ENCODE peak calls at places on chromosomes 7 and 10, in five cellular contexts. M, N, G, E and Q are unnamed samples.

GRCh38 chr10:119981826-119982225 is 89.3 kb downstream of the SEC23IP start:
- DNase-seq in G (no peak), N (no peak), E (no peak), M (peak), Q (no peak)

GRCh38 chr10:73892314-73893080 is 18.1 kb upstream of the CAMK2G start:
- DNase-seq in G (no peak), E (no peak), N (peak), M (no peak), Q (no peak)

GRCh38 chr10:78893217-78893616 is 175.5 kb upstream of the ZMIZ1 start:
- DNase-seq in N (no peak), G (no peak), E (no peak), M (no peak), Q (no peak)

GRCh38 chr7:110397927-110398660 is 692.8 kb upstream of the LRRN3 start:
- DNase-seq in N (no peak), M (no peak), E (no peak), G (no peak), Q (no peak)

GRCh38 chr10:49595003-49595712 is 15.0 kb upstream of the SLC18A3 start:
- DNase-seq in M (no peak), G (no peak), N (no peak), E (no peak), Q (no peak)

GRCh38 chr10:98266647-98267046 is 1.3 kb downstream of the LOXL4 start:
- DNase-seq in N (no peak), E (no peak), G (no peak), M (no peak), Q (no peak)

GRCh38 chr10:47182934-47183725 is 116.9 kb upstream of the GDF10 start:
- DNase-seq in G (no peak), M (no peak), N (no peak), E (no peak), Q (no peak)

GRCh38 chr7:101173752-101174244 is 6.3 kb downstream of the NAT16 start:
- DNase-seq in E (peak), G (no peak), M (no peak), N (no peak), Q (peak)

GRCh38 chr10:14377591-14377990 is 46.9 kb upstream of the FRMD4A start:
- DNase-seq in G (no peak), E (no peak), N (no peak), M (no peak), Q (no peak)

GRCh38 chr10:1461016-1461415 is 276.3 kb downstream of the ADARB2 start:
- DNase-seq in E (no peak), G (no peak), M (no peak), N (no peak), Q (no peak)

GRCh38 chr7:567305-567883 is 47.7 kb upstream of the PDGFA start:
- DNase-seq in G (no peak), M (no peak), E (no peak), N (no peak), Q (no peak)

GRCh38 chr7:100509213-100509612 is 25.5 kb downstream of the NYAP1 start:
- DNase-seq in M (no peak), G (peak), E (no peak), N (peak), Q (no peak)

GRCh38 chr10:79239930-79240713 is 107.1 kb upstream of the PPIF start:
- DNase-seq in M (no peak), G (no peak), E (no peak), N (no peak), Q (no peak)

GRCh38 chr10:101903827-101904520 is 60.4 kb upstream of the KCNIP2 start:
- DNase-seq in M (no peak), G (no peak), N (no peak), E (peak), Q (no peak)

GRCh38 chr7:142463401-142463850 is 205.6 kb upstream of the PRSS58 start:
- DNase-seq in E (no peak), N (no peak), M (no peak), G (no peak), Q (no peak)

GRCh38 chr10:1952126-1953095 is 215.1 kb upstream of the ADARB2 start:
- DNase-seq in E (no peak), N (no peak), G (no peak), M (no peak), Q (no peak)

GRCh38 chr7:66557214-66558200 is 71.2 kb upstream of the KCTD7 start:
- DNase-seq in N (peak), E (peak), M (no peak), G (peak), Q (peak)

GRCh38 chr10:66586073-66586472 is 339.8 kb upstream of the LRRTM3 start:
- DNase-seq in G (no peak), M (no peak), N (no peak), E (no peak), Q (peak)

GRCh38 chr10:69885379-69886156 is 83.9 kb downstream of the COL13A1 start:
- DNase-seq in M (no peak), N (no peak), E (no peak), G (no peak), Q (no peak)

GRCh38 chr7:17651926-17652385 is 288.3 kb downstream of the SNX13 start:
- DNase-seq in N (peak), G (peak), E (no peak), M (no peak), Q (no peak)

GRCh38 chr10:84088626-84089025 is 50.7 kb upstream of the GHITM start:
- DNase-seq in G (no peak), N (peak), E (no peak), M (no peak), Q (no peak)

GRCh38 chr7:155540553-155540952 is 5.8 kb downstream of the CNPY1 start:
- DNase-seq in E (no peak), M (no peak), N (no peak), G (no peak), Q (no peak)

GRCh38 chr10:104326991-104327610 is 11.2 kb downstream of the ITPRIP start:
- DNase-seq in M (no peak), G (no peak), E (no peak), N (no peak), Q (no peak)

GRCh38 chr7:98553666-98554065 is 63.4 kb upstream of the NPTX2 start:
- DNase-seq in M (no peak), G (no peak), N (no peak), E (no peak), Q (no peak)

GRCh38 chr7:43164757-43165156 is 52.3 kb downstream of the HECW1 start:
- DNase-seq in G (no peak), N (peak), E (peak), M (no peak), Q (no peak)

GRCh38 chr7:37247881-37248280 is 200.8 kb downstream of the ELMO1 start:
- DNase-seq in N (peak), G (no peak), M (peak), E (no peak), Q (no peak)

GRCh38 chr10:62103857-62104256 is 164.8 kb downstream of the RTKN2 start:
- DNase-seq in M (no peak), E (no peak), G (no peak), N (no peak), Q (no peak)

GRCh38 chr10:132175907-132176581 is 10.7 kb upstream of the DPYSL4 start:
- DNase-seq in E (no peak), M (no peak), G (no peak), N (no peak), Q (no peak)

GRCh38 chr7:154913645-154914579 is 89.0 kb downstream of the PAXIP1 start:
- DNase-seq in M (peak), N (peak), E (peak), G (peak), Q (peak)

DNA sequence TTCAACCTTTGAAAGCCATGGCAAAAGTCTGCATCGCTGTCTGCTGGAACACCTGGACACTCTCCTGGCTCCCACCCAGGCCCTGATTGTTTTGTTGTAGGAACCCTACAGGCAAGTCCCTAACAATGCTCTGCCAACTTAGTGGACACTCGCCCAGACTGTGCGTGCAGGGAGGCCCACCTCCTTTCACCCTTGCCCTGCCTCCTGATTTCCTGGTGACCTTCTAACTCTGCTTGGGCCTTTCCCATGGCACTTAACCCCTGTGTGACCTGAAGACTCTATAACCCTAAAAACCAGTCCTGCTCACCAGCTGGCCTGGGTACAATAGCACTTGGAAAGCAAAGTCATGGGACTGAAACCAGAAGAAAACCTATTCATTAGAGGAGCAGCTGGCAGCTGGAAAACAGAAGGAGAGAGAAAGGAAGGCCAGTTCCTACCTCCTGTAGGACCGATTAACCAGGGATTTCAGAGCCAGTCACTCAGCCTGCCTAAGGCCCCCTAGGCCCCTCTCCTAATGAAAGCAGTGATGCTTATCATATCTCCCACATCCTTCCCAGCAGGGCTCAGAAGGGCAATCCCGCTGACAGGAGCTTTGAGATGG is 82.7 kb upstream of the KMT2E start:
- DNase-seq in G (no peak), M (no peak), E (no peak), N (no peak), Q (no peak)
- TF ChIP-seq CTCF in G (no peak), M (no peak), E (no peak), N (no peak), Q (no peak)

GRCh38 chr7:80053098-80053497 is 81.5 kb upstream of the GNAI1 start:
- DNase-seq in N (no peak), M (no peak), E (no peak), G (no peak), Q (no peak)

GRCh38 chr7:80047032-80047431 is 87.6 kb upstream of the GNAI1 start:
- DNase-seq in N (no peak), M (no peak), E (no peak), G (no peak), Q (no peak)

GRCh38 chr7:80044796-80045195 is 89.8 kb upstream of the GNAI1 start:
- DNase-seq in E (no peak), M (no peak), N (no peak), G (no peak), Q (no peak)

DNA sequence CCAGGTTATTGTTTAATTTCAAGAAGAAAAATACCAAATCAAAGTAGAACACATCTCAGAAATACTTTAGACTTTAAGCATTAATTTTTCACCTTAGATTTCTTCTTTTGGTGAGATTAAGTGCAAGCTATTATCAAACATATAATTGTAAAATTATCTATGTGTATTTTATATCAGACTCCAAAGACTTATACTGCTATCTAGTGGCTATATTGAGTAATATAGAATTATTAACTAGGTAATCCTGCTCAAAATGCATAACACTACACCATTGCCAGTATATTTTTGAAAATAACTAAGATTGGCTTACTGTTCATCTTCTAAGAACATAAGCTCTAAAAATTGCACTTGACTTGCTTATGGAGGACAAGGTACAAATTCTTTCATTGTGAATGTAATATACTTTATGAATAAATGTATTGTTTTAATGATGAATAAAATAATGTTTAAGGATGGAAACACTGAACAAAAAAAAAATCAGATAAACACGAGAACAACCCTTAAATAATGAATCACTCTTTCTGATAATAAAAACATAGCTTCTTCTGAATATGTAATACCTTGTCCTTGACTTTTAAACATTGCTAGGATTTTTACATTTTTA is 86.7 kb upstream of the GNAI1 start:
- DNase-seq in G (no peak), M (no peak), N (peak), E (no peak), Q (no peak)
- TF ChIP-seq CTCF in G (peak), M (peak), N (peak), E (peak), Q (no peak)

GRCh38 chr7:15284406-15284805 is 277.4 kb downstream of the AGMO start:
- DNase-seq in E (no peak), N (peak), G (no peak), M (no peak), Q (no peak)

DNA sequence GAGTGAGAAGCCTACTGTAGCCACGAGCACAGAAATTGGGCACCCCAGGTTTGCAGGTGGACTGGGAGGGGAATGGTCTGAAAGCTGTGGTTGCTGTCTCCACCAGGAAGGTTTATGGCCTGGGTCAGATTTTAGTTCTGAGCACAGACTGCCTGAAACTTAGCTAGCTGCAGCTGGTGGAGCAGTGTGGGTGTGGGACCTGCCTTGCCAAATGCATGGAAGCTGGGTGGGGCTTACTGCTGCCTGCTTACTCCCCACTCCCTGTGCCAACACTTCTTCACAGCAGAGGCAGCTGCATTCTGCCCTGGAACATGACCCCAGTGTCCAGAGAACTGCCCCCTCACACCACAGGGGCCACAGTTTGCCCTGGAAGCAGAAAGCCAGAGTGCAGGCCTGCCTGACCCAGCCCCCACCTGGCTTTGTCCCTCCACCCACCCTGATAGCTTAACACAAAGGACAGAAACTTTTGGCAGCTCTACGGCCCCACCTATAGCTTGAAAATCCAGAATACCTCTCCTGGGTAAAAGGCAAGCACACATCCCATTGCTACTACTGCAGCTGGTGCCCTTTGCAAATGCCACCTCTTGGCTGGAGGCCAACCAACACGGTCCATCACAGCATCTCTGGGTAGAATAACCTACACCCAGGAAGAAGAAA is 281.6 kb downstream of the AGMO start:
- DNase-seq in N (peak), M (no peak), G (no peak), E (no peak), Q (no peak)
- TF ChIP-seq CTCF in N (no peak), M (no peak), G (no peak), E (no peak), Q (no peak)

DNA sequence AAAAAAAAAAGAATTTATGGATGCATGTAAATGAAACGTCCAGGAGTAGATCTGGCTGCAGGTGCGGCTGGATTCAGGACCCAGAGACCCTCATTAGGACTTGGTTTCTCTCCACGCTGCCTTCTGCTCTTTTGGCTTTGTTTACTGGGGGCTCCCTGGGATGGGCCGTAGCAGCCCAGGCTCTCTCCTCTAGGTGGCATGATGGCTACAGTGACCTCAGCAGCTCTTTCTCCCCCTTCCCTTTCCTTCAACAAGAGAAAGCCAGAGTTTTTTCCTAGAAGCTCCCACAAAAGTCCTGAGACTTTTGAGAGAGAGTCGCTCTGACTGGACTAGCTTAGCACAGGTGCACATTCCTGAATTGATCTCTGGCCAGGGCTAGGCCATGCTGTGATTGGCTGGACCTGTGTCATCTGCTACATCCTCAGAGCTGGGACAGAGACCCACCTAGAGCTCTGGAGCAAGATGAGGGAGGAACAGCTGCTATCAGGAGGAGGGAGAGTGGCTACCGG is 67.8 kb upstream of the PDCD4 start:
- DNase-seq in M (no peak), E (no peak), N (peak), G (peak), Q (peak)
- TF ChIP-seq CTCF in M (peak), E (peak), N (peak), G (peak), Q (no peak)

GRCh38 chr7:67788689-67789088 is 792.1 kb downstream of the TYW1 start:
- DNase-seq in G (no peak), E (no peak), N (peak), M (no peak), Q (no peak)
- TF ChIP-seq CTCF in G (no peak), E (no peak), N (peak), M (peak), Q (no peak)

GRCh38 chr7:47948096-47948790 is at the start of gene PKD1L1:
- DNase-seq in N (no peak), G (no peak), E (no peak), M (no peak), Q (no peak)

GRCh38 chr7:47949703-47950102 is 1.4 kb upstream of the PKD1L1 start:
- DNase-seq in E (no peak), N (no peak), M (no peak), G (no peak), Q (no peak)

GRCh38 chr7:47951374-47951773 is 3.1 kb upstream of the PKD1L1 start:
- DNase-seq in N (no peak), M (peak), G (no peak), E (no peak), Q (no peak)

GRCh38 chr7:47952224-47952623 is 4.0 kb upstream of the PKD1L1 start:
- DNase-seq in M (no peak), N (no peak), G (no peak), E (no peak), Q (no peak)

DNA sequence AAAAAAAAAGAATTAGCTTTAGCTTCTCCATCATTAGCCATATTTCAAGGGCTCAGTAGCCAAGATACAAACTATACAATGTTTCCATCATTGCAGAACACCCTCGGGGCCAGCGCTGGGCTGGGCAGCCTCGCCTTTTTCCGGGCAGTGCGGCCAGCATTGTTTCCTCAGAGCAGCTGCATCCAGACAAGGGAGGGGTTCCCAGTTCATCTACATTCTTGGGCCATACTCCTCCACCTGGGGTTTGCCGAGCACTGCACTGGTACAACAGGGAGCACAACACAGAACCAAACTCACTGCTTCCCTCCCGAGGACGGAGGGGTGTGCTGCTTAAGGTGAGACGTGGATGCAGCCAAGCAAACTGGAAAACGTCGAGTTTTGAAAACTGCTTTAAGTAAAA is 2.4 kb upstream of the PKD1L1 start:
- DNase-seq in N (no peak), M (no peak), G (no peak), E (no peak), Q (no peak)
- TF ChIP-seq CTCF in N (no peak), M (no peak), G (no peak), E (no peak), Q (no peak)

DNA sequence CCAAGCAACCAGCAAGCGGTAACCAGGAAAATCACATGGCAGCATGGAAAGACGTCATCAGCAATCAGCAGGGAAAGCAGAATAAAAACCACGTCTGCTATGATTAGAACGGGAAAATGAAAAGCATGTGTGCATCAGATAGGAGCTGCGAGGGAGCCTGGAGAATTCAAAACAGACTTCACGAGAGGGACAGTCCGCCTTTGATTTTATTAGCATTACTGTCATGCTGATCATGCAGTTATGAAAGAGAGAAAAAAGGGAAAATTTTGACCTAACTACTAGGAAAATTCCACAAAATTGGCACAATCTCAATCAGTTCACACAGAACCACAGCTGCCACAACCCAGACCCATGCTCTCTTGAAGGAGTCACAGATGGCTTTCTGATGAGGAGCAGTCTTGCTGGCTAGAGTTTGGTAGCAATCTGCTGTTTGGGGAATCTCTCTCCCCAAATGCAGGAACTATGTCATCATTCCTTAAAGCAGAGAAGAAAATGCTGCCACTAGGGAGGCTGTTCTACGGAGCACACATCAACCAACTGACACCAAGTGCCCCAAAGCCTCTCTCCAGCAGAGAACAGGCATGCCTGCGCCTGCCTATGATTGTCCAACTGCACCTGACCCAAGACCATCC is 295.9 kb downstream of the TNS3 start:
- DNase-seq in E (no peak), G (no peak), M (no peak), N (peak), Q (no peak)
- TF ChIP-seq CTCF in E (no peak), G (no peak), M (no peak), N (no peak), Q (no peak)

GRCh38 chr10:112471878-112472487 is 25.0 kb downstream of the VTI1A start:
- DNase-seq in M (no peak), G (no peak), N (peak), E (no peak), Q (no peak)

GRCh38 chr10:112475565-112476233 is 28.7 kb downstream of the VTI1A start:
- DNase-seq in G (no peak), M (no peak), E (no peak), N (peak), Q (no peak)
- TF ChIP-seq CTCF in G (no peak), M (peak), E (peak), N (peak), Q (no peak)

GRCh38 chr10:95290801-95291633 is at the start of gene PDLIM1:
- DNase-seq in E (peak), M (peak), G (peak), N (peak), Q (peak)
- TF ChIP-seq CTCF in E (peak), M (peak), G (no peak), N (peak), Q (no peak)